ENCODE peak calls at places on chromosomes 12 and 14, in eight cellular contexts. L, U, O, Q, N, J, C and K are unnamed samples. For H3K27me3, the result is how much of the 10 kb centered on the place peaks cover.

GRCh38 chr14:59370158-59370557 is 95.0 kb downstream of the GPR135 start:
- DNase-seq in O (no peak), J (no peak), Q (no peak), L (no peak), N (no peak), U (no peak), C (no peak), K (no peak)

GRCh38 chr12:57250541-57250940 is 446 bp downstream of the STAC3 start:
- DNase-seq in J (no peak), O (no peak), L (no peak), N (no peak), C (no peak), Q (no peak), U (no peak), K (no peak)

GRCh38 chr12:109777544-109777943 is 55.7 kb downstream of the TRPV4 start:
- DNase-seq in L (no peak), N (no peak), O (peak), Q (no peak), J (no peak), U (no peak), C (peak), K (peak)

GRCh38 chr12:132491761-132492378 is 1.9 kb downstream of the FBRSL1 start:
- DNase-seq in O (no peak), U (no peak), N (no peak), L (no peak), Q (no peak), C (no peak), J (no peak), K (no peak)

GRCh38 chr12:48995061-48995879 is 3.9 kb downstream of the DDN start:
- DNase-seq in L (peak), Q (peak), C (peak), J (peak), N (peak), U (peak), O (peak), K (peak)

GRCh38 chr12:31226639-31227038 is 99.3 kb downstream of the SINHCAF start:
- DNase-seq in C (no peak), J (no peak), N (peak), O (no peak), L (no peak), Q (no peak), U (no peak), K (no peak)

GRCh38 chr14:71497645-71498086 is 434.6 kb upstream of the RGS6 start:
- DNase-seq in O (peak), C (peak), N (no peak), J (no peak), U (peak), Q (no peak), L (no peak), K (peak)

GRCh38 chr12:124387510-124387855 is 92.6 kb downstream of the RFLNA start:
- DNase-seq in L (peak), Q (no peak), U (no peak), O (no peak), C (no peak), J (peak), N (no peak), K (no peak)

GRCh38 chr14:99191663-99192621 is 80.1 kb downstream of the BCL11B start:
- DNase-seq in O (peak), U (no peak), L (peak), C (peak), N (no peak), Q (no peak), J (peak), K (peak)

GRCh38 chr14:21014761-21015190 is 10.1 kb downstream of the NDRG2 start:
- DNase-seq in U (peak), N (peak), J (peak), Q (peak), L (peak), O (peak), C (peak), K (peak)

GRCh38 chr12:110585231-110585799 is 2.2 kb upstream of the PPTC7 start:
- DNase-seq in O (no peak), N (no peak), C (peak), L (peak), J (peak), U (no peak), Q (peak), K (peak)

GRCh38 chr12:79848321-79848720 is 86.6 kb downstream of the PPP1R12A start:
- DNase-seq in J (no peak), C (no peak), L (no peak), O (no peak), N (no peak), U (peak), Q (no peak), K (peak)

GRCh38 chr12:39935275-39935674 is 170.6 kb downstream of the SLC2A13 start:
- DNase-seq in L (no peak), N (no peak), Q (no peak), O (peak), C (peak), U (no peak), J (no peak), K (peak)

GRCh38 chr14:22656945-22657711 is 13.0 kb upstream of the OR6J1 start:
- DNase-seq in C (peak), N (no peak), Q (peak), U (no peak), J (no peak), L (no peak), O (peak), K (no peak)

GRCh38 chr12:46553266-46553665 is 180.7 kb upstream of the SLC38A2 start:
- DNase-seq in J (no peak), O (peak), C (peak), L (no peak), U (no peak), Q (no peak), N (no peak), K (peak)

GRCh38 chr12:58066296-58066695 is 124.9 kb downstream of the ATP23 start:
- DNase-seq in U (no peak), J (no peak), N (no peak), O (no peak), L (no peak), C (peak), Q (no peak), K (peak)

GRCh38 chr12:103268831-103269514 is 226.8 kb downstream of the C12orf42 start:
- DNase-seq in C (peak), J (no peak), O (no peak), U (no peak), N (no peak), Q (no peak), L (no peak), K (no peak)

GRCh38 chr12:97960741-97961608 is 498.4 kb downstream of the RMST start:
- DNase-seq in Q (peak), L (no peak), N (no peak), C (peak), U (no peak), J (peak), O (no peak), K (peak)

GRCh38 chr12:48854488-48854887 is 2.5 kb upstream of the DDX23 start:
- DNase-seq in L (no peak), Q (no peak), J (no peak), C (no peak), N (no peak), O (no peak), U (no peak), K (no peak)

GRCh38 chr12:107415834-107416233 is 269.8 kb upstream of the PWP1 start:
- DNase-seq in O (no peak), N (no peak), L (no peak), Q (no peak), U (no peak), J (no peak), C (peak), K (no peak)

GRCh38 chr12:68631177-68631576 is 20.5 kb downstream of the RAP1B start:
- DNase-seq in C (peak), Q (no peak), U (no peak), L (no peak), N (no peak), J (no peak), O (no peak), K (no peak)

GRCh38 chr12:75779891-75780501 is 251.6 kb downstream of the PHLDA1 start:
- DNase-seq in C (no peak), O (no peak), N (no peak), Q (peak), L (no peak), J (no peak), U (no peak), K (no peak)

GRCh38 chr12:95790025-95790911 is at the start of gene NTN4:
- DNase-seq in L (peak), C (peak), J (peak), N (no peak), Q (peak), U (no peak), O (peak), K (no peak)

GRCh38 chr14:45083622-45083978 is 316 bp upstream of the PRPF39 start:
- DNase-seq in Q (no peak), U (no peak), L (no peak), J (no peak), C (no peak), O (no peak), N (no peak), K (no peak)

GRCh38 chr14:50225067-50225973 is 6.1 kb downstream of the SOS2 start:
- DNase-seq in U (peak), Q (no peak), N (no peak), L (no peak), O (peak), C (peak), J (no peak), K (peak)

GRCh38 chr14:54173782-54174181 is 217.2 kb upstream of the BMP4 start:
- DNase-seq in Q (no peak), U (no peak), L (no peak), O (no peak), C (peak), J (no peak), N (no peak), K (peak)

GRCh38 chr12:27549231-27549800 is 25.3 kb downstream of the PPFIBP1 start:
- DNase-seq in U (no peak), J (no peak), Q (no peak), C (peak), L (no peak), N (no peak), O (peak), K (peak)

GRCh38 chr12:5622280-5622679 is 190.4 kb downstream of the NTF3 start:
- DNase-seq in N (no peak), J (no peak), C (no peak), Q (no peak), L (no peak), U (no peak), O (no peak), K (no peak)

GRCh38 chr14:56487761-56488160 is 91.8 kb upstream of the TMEM260 start:
- DNase-seq in J (no peak), C (peak), O (peak), N (no peak), U (no peak), L (no peak), Q (no peak), K (peak)

GRCh38 chr12:14193623-14194022 is 171.9 kb upstream of the ATF7IP start:
- DNase-seq in Q (peak), L (no peak), J (no peak), U (no peak), N (no peak), C (no peak), O (no peak), K (no peak)

GRCh38 chr14:25050494-25051170 is 685 bp upstream of the STXBP6 start:
- DNase-seq in L (no peak), N (no peak), O (peak), J (no peak), U (no peak), Q (peak), C (peak), K (peak)

DNA sequence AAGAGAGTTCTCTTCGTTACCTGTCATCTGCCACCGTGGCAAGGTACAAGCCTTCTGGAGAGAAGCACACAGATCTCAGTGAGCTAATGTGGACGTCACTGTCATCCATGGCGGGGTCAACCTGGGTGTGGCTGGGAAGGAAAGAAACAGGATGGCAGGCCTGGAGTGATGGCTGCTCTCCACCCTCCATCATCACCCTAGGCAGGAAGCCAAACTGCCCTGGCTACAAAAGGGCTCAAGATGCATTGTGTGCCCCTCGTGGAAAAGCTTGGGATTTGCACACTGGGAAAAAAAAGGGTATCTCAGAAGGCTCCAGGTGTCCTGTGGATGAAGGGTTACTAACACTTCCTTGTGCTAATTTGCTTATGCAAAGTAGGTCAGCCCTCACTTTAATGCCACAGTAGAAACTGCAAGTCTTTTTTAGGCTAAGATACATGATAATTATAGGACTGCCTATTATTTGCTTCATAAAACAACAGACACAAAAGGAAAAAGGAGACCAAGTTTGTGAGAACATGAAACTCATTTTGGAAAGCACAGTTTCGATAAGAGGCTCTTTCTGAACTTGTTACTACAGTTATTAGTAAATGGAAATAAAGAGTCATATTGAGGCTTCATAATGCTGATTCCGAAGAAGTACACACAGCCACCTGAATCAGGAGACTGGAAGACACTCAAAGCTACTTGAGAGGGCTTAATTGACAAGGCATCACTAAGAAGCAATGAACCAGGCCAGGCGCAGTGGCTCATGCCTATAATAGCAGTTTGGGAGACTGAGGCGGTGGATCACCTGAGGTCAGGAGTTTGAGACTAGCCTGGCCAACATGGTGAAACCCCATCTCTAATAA is 18.9 kb downstream of the RFC5 start:
- DNase-seq in L (no peak), J (no peak), O (peak), U (no peak), N (no peak), Q (peak), C (peak), K (no peak)
- TF ChIP-seq CTCF in L (no peak), J (no peak), O (peak), U (peak), N (no peak), Q (no peak), C (peak), K (no peak)

GRCh38 chr12:42236017-42236416 is 2.0 kb downstream of the YAF2 start:
- DNase-seq in O (no peak), N (no peak), C (peak), U (no peak), Q (no peak), J (no peak), L (no peak), K (no peak)
- H3K4me3 ChIP-seq in O (no peak), N (peak), C (peak), U (peak), Q (no peak), J (no peak), L (no peak), K (no peak)

GRCh38 chr14:94179244-94179643 is 5.1 kb downstream of the PPP4R4 start:
- DNase-seq in Q (no peak), J (no peak), U (no peak), N (no peak), O (no peak), L (no peak), C (no peak), K (no peak)

GRCh38 chr14:94175403-94176146 is 1.5 kb downstream of the PPP4R4 start:
- DNase-seq in N (no peak), O (no peak), U (no peak), J (no peak), L (no peak), C (no peak), Q (no peak), K (no peak)

GRCh38 chr14:94180655-94181271 is 6.6 kb downstream of the PPP4R4 start:
- DNase-seq in J (no peak), C (peak), O (peak), L (no peak), U (no peak), N (no peak), Q (peak), K (peak)

GRCh38 chr14:94176808-94177207 is 2.7 kb downstream of the PPP4R4 start:
- DNase-seq in N (no peak), L (no peak), J (no peak), Q (no peak), U (no peak), O (no peak), C (no peak), K (peak)

GRCh38 chr14:94177806-94178205 is 3.7 kb downstream of the PPP4R4 start:
- DNase-seq in Q (peak), J (no peak), C (no peak), O (no peak), L (no peak), U (no peak), N (no peak), K (peak)
- H3K27me3 ChIP-seq in Q (under half), J (under half), C (under half), O (under half), L (under half), U (under half), N (under half), K (under half)

DNA sequence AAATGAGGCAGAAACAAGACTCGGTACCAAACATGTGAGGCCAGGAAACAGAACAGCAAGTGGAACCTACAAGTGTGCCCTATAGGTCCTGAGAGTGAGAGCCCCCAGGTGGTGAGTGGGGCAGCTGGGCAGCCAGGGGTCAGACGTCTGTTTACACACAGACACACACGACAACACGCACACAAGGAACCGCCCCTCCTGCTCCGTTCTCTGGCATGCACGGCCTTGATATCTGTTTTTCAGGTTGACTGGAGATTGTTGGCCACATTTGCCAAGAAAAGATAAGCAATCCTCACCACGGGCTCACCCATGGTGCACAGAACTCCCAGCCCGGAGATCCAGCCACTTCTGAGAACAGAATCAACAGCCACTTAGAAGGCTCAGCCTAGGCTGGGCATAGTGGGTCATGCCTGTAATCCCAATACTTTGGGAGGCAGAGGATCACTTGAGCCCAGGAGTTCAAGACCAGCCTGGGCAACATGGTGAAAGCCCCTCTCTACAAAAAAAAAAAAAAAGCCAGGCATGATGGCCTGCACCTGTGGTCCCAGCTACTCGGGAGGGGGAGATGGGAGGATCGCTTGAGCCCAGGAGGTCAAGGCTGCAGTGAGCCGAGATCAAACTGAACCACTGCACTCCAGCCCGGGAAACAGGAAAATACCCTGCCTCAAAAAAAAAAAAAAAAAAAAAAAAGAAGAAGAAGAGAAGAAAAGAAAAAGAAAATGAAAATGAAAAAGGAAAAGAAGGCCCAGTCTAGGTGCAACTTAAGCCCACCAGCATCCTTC is 19.4 kb upstream of the EIF5 start:
- DNase-seq in O (no peak), N (no peak), L (no peak), C (no peak), Q (no peak), J (no peak), U (no peak), K (no peak)
- TF ChIP-seq CTCF in O (no peak), N (no peak), L (no peak), C (no peak), Q (no peak), J (no peak), U (no peak), K (no peak)

DNA sequence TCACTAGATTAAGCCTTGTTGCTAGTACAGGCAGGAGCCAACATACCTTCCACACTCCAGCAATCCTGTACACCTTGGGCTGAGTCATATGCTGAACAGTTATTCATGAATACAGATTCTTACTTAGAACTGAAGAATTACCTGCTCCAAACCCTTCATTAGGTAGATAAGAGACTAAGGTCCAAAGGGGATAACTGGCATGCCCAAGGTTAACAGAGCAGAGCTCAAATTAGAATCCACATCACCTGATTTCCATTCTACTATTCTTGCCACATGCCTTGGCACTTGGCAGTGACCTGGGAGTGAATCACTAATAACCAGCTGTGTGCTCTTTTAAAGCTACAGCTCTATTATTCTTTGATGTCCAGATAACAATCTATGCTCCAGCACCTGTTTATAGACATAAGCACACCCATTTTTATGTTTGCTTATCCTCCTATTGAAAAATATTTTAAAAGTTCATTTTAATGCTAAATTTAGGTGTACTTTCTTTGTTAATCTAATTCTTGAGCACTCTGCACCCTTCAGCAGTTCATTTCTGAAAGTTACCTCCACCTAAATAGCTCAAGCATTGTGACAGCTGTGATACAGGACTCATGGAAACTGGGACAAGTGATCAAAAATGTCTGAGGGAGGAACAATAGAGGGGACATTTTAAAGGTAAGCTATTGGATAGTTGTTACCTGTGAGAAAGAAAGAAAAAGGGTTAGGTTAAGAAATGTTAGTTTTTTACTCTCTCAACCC is 19.4 kb downstream of the LPCAT3 start:
- DNase-seq in N (no peak), Q (no peak), L (no peak), C (no peak), J (peak), O (no peak), U (no peak), K (peak)
- H3K4me3 ChIP-seq in N (no peak), Q (no peak), L (no peak), C (no peak), J (no peak), O (no peak), U (no peak), K (no peak)

GRCh38 chr12:54549774-54550451 is 512 bp downstream of the PDE1B start:
- DNase-seq in U (no peak), C (peak), N (no peak), L (no peak), O (no peak), J (no peak), Q (peak), K (peak)
- H3K27me3 ChIP-seq in U (under half), C (under half), N (under half), L (under half), O (under half), J (under half), Q (half or more), K (under half)

DNA sequence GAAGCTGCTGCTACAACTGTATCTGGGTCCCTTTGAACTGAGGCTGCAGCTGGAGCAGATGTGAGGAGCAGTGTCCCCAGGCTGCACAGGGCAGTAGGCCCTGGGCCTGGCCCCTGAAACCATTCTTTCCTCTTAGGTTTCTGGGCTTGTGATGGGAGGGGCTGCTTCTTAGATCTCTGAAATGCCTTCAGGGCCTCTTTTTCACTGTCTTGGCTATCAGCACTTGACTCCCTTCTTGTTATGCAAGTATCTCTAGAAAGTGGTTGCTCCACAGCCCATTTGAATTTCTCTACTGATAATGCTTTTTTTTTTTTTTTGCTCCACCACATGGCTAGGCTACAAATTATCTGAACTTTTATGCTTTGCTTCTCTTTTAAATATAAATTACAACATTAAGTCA is 41.0 kb downstream of the ACSM4 start:
- DNase-seq in J (no peak), O (no peak), L (no peak), N (no peak), U (no peak), Q (no peak), C (no peak), K (no peak)
- TF ChIP-seq CTCF in J (no peak), O (no peak), L (no peak), N (no peak), U (no peak), Q (no peak), C (no peak), K (no peak)